ENCODE peak calls at places on chromosome 17, in six cellular contexts. One of them, this sample, is unnamed.

GRCh38 chr17:511833-512251 is 159.2 kb upstream of the RPH3AL start:
- DNase-seq in left colon: no peak
- DNase-seq in WTC11: no peak
- DNase-seq in RPMI7951: peak
- DNase-seq in naive thymus-derived CD8-positive, alpha-beta T cell: no peak
- DNase-seq in stimulated activated effector memory CD8-positive, alpha-beta T cell treated with anti-CD3 and anti-CD28 coated beads, Interleukin-12 subunit alpha, Interleukin-12 subunit beta, amount 100 ng/mL, for 72 hours: no peak
- DNase-seq in this sample: no peak

GRCh38 chr17:81384929-81385319 is 10.3 kb upstream of the BAHCC1 start:
- DNase-seq in left colon: no peak
- DNase-seq in WTC11: no peak
- DNase-seq in RPMI7951: no peak
- DNase-seq in naive thymus-derived CD8-positive, alpha-beta T cell: no peak
- DNase-seq in stimulated activated effector memory CD8-positive, alpha-beta T cell treated with anti-CD3 and anti-CD28 coated beads, Interleukin-12 subunit alpha, Interleukin-12 subunit beta, amount 100 ng/mL, for 72 hours: no peak
- DNase-seq in this sample: no peak

GRCh38 chr17:41060052-41060604 is at the start of gene KRTAP2-3:
- DNase-seq in left colon: no peak
- DNase-seq in WTC11: no peak
- DNase-seq in RPMI7951: peak
- DNase-seq in naive thymus-derived CD8-positive, alpha-beta T cell: no peak
- DNase-seq in stimulated activated effector memory CD8-positive, alpha-beta T cell treated with anti-CD3 and anti-CD28 coated beads, Interleukin-12 subunit alpha, Interleukin-12 subunit beta, amount 100 ng/mL, for 72 hours: no peak
- DNase-seq in this sample: no peak

GRCh38 chr17:8859029-8859803 is 8.3 kb downstream of the PIK3R6 start:
- DNase-seq in left colon: no peak
- DNase-seq in WTC11: no peak
- DNase-seq in RPMI7951: peak
- DNase-seq in naive thymus-derived CD8-positive, alpha-beta T cell: no peak
- DNase-seq in stimulated activated effector memory CD8-positive, alpha-beta T cell treated with anti-CD3 and anti-CD28 coated beads, Interleukin-12 subunit alpha, Interleukin-12 subunit beta, amount 100 ng/mL, for 72 hours: peak
- DNase-seq in this sample: no peak

GRCh38 chr17:44074911-44075285 is 4.4 kb downstream of the G6PC3 start:
- DNase-seq in left colon: no peak
- DNase-seq in WTC11: no peak
- DNase-seq in RPMI7951: no peak
- DNase-seq in naive thymus-derived CD8-positive, alpha-beta T cell: no peak
- DNase-seq in stimulated activated effector memory CD8-positive, alpha-beta T cell treated with anti-CD3 and anti-CD28 coated beads, Interleukin-12 subunit alpha, Interleukin-12 subunit beta, amount 100 ng/mL, for 72 hours: no peak
- DNase-seq in this sample: no peak

GRCh38 chr17:64554028-64554637 is 47.4 kb downstream of the CEP95 start:
- DNase-seq in left colon: no peak
- DNase-seq in WTC11: no peak
- DNase-seq in RPMI7951: no peak
- DNase-seq in naive thymus-derived CD8-positive, alpha-beta T cell: no peak
- DNase-seq in stimulated activated effector memory CD8-positive, alpha-beta T cell treated with anti-CD3 and anti-CD28 coated beads, Interleukin-12 subunit alpha, Interleukin-12 subunit beta, amount 100 ng/mL, for 72 hours: no peak
- DNase-seq in this sample: no peak

GRCh38 chr17:59846391-59847165 is 46.2 kb downstream of the TUBD1 start:
- DNase-seq in left colon: peak
- DNase-seq in WTC11: no peak
- DNase-seq in RPMI7951: peak
- DNase-seq in naive thymus-derived CD8-positive, alpha-beta T cell: no peak
- DNase-seq in stimulated activated effector memory CD8-positive, alpha-beta T cell treated with anti-CD3 and anti-CD28 coated beads, Interleukin-12 subunit alpha, Interleukin-12 subunit beta, amount 100 ng/mL, for 72 hours: no peak
- DNase-seq in this sample: no peak

GRCh38 chr17:80870401-80870800 is 121.2 kb upstream of the CHMP6 start:
- DNase-seq in left colon: peak
- DNase-seq in WTC11: no peak
- DNase-seq in RPMI7951: no peak
- DNase-seq in naive thymus-derived CD8-positive, alpha-beta T cell: no peak
- DNase-seq in stimulated activated effector memory CD8-positive, alpha-beta T cell treated with anti-CD3 and anti-CD28 coated beads, Interleukin-12 subunit alpha, Interleukin-12 subunit beta, amount 100 ng/mL, for 72 hours: no peak
- DNase-seq in this sample: no peak

GRCh38 chr17:27630607-27631408 is at the start of gene LGALS9:
- DNase-seq in left colon: peak
- DNase-seq in WTC11: no peak
- DNase-seq in RPMI7951: peak
- DNase-seq in naive thymus-derived CD8-positive, alpha-beta T cell: peak
- DNase-seq in stimulated activated effector memory CD8-positive, alpha-beta T cell treated with anti-CD3 and anti-CD28 coated beads, Interleukin-12 subunit alpha, Interleukin-12 subunit beta, amount 100 ng/mL, for 72 hours: no peak
- DNase-seq in this sample: no peak

GRCh38 chr17:80045703-80046102 is 9.3 kb downstream of the CCDC40 start:
- DNase-seq in left colon: no peak
- DNase-seq in WTC11: no peak
- DNase-seq in RPMI7951: no peak
- DNase-seq in naive thymus-derived CD8-positive, alpha-beta T cell: no peak
- DNase-seq in stimulated activated effector memory CD8-positive, alpha-beta T cell treated with anti-CD3 and anti-CD28 coated beads, Interleukin-12 subunit alpha, Interleukin-12 subunit beta, amount 100 ng/mL, for 72 hours: no peak
- DNase-seq in this sample: no peak

GRCh38 chr17:16313159-16314090 is 39.8 kb downstream of the CENPV start:
- DNase-seq in left colon: peak
- DNase-seq in WTC11: no peak
- DNase-seq in RPMI7951: no peak
- DNase-seq in naive thymus-derived CD8-positive, alpha-beta T cell: no peak
- DNase-seq in stimulated activated effector memory CD8-positive, alpha-beta T cell treated with anti-CD3 and anti-CD28 coated beads, Interleukin-12 subunit alpha, Interleukin-12 subunit beta, amount 100 ng/mL, for 72 hours: no peak
- DNase-seq in this sample: no peak

GRCh38 chr17:71467719-71468118 is 653.1 kb upstream of the SOX9 start:
- DNase-seq in left colon: no peak
- DNase-seq in WTC11: no peak
- DNase-seq in RPMI7951: no peak
- DNase-seq in naive thymus-derived CD8-positive, alpha-beta T cell: no peak
- DNase-seq in stimulated activated effector memory CD8-positive, alpha-beta T cell treated with anti-CD3 and anti-CD28 coated beads, Interleukin-12 subunit alpha, Interleukin-12 subunit beta, amount 100 ng/mL, for 72 hours: no peak
- DNase-seq in this sample: no peak

GRCh38 chr17:17675925-17676534 is 5.2 kb upstream of the RAI1 start:
- DNase-seq in left colon: peak
- DNase-seq in WTC11: peak
- DNase-seq in RPMI7951: no peak
- DNase-seq in naive thymus-derived CD8-positive, alpha-beta T cell: peak
- DNase-seq in stimulated activated effector memory CD8-positive, alpha-beta T cell treated with anti-CD3 and anti-CD28 coated beads, Interleukin-12 subunit alpha, Interleukin-12 subunit beta, amount 100 ng/mL, for 72 hours: no peak
- DNase-seq in this sample: no peak

GRCh38 chr17:4715071-4715749 is 4.8 kb downstream of the ARRB2 start:
- DNase-seq in left colon: no peak
- DNase-seq in WTC11: no peak
- DNase-seq in RPMI7951: no peak
- DNase-seq in naive thymus-derived CD8-positive, alpha-beta T cell: peak
- DNase-seq in stimulated activated effector memory CD8-positive, alpha-beta T cell treated with anti-CD3 and anti-CD28 coated beads, Interleukin-12 subunit alpha, Interleukin-12 subunit beta, amount 100 ng/mL, for 72 hours: no peak
- DNase-seq in this sample: no peak

GRCh38 chr17:66426397-66427033 is 124.1 kb downstream of the PRKCA start:
- DNase-seq in left colon: no peak
- DNase-seq in WTC11: no peak
- DNase-seq in RPMI7951: peak
- DNase-seq in naive thymus-derived CD8-positive, alpha-beta T cell: peak
- DNase-seq in stimulated activated effector memory CD8-positive, alpha-beta T cell treated with anti-CD3 and anti-CD28 coated beads, Interleukin-12 subunit alpha, Interleukin-12 subunit beta, amount 100 ng/mL, for 72 hours: no peak
- DNase-seq in this sample: no peak

GRCh38 chr17:42288078-42288984 is at the start of gene STAT5A:
- DNase-seq in left colon: peak
- DNase-seq in WTC11: peak
- DNase-seq in RPMI7951: peak
- DNase-seq in naive thymus-derived CD8-positive, alpha-beta T cell: peak
- DNase-seq in stimulated activated effector memory CD8-positive, alpha-beta T cell treated with anti-CD3 and anti-CD28 coated beads, Interleukin-12 subunit alpha, Interleukin-12 subunit beta, amount 100 ng/mL, for 72 hours: peak
- DNase-seq in this sample: peak

GRCh38 chr17:29572691-29573557 is 4.4 kb downstream of the TP53I13 start:
- DNase-seq in left colon: no peak
- DNase-seq in WTC11: peak
- DNase-seq in RPMI7951: no peak
- DNase-seq in naive thymus-derived CD8-positive, alpha-beta T cell: no peak
- DNase-seq in stimulated activated effector memory CD8-positive, alpha-beta T cell treated with anti-CD3 and anti-CD28 coated beads, Interleukin-12 subunit alpha, Interleukin-12 subunit beta, amount 100 ng/mL, for 72 hours: peak
- DNase-seq in this sample: no peak

GRCh38 chr17:70355185-70355584 is 185.9 kb downstream of the KCNJ2 start:
- DNase-seq in left colon: no peak
- DNase-seq in WTC11: no peak
- DNase-seq in RPMI7951: no peak
- DNase-seq in naive thymus-derived CD8-positive, alpha-beta T cell: no peak
- DNase-seq in stimulated activated effector memory CD8-positive, alpha-beta T cell treated with anti-CD3 and anti-CD28 coated beads, Interleukin-12 subunit alpha, Interleukin-12 subunit beta, amount 100 ng/mL, for 72 hours: no peak
- DNase-seq in this sample: no peak